ENCODE peak calls at places on chromosomes 11 and 22, in seven cellular contexts. One of them, this sample, is unnamed.
A peak's percentile ranks its signal among the peaks of the same experiment; 100 is the strongest.

GRCh38 chr22:37971475-37972434 is 12.6 kb downstream of the SOX10 start:
- DNase-seq in vagina: no peak
- DNase-seq in WERI-Rb-1: no peak
- DNase-seq in osteocyte: no peak
- DNase-seq in uterus: no peak
- DNase-seq in brain microvascular endothelial cell: no peak
- DNase-seq in HFF-Myc: no peak
- DNase-seq in this sample: no peak

GRCh38 chr22:41775976-41776375 is 24.5 kb upstream of the CCDC134 start:
- DNase-seq in vagina: no peak
- DNase-seq in WERI-Rb-1: no peak
- DNase-seq in osteocyte: no peak
- DNase-seq in brain microvascular endothelial cell: no peak
- DNase-seq in uterus: no peak
- DNase-seq in HFF-Myc: no peak
- DNase-seq in this sample: no peak

GRCh38 chr11:6548121-6548520 is 51.0 kb downstream of the DNHD1 start:
- DNase-seq in brain microvascular endothelial cell: no peak
- DNase-seq in HFF-Myc: no peak
- DNase-seq in osteocyte: no peak
- DNase-seq in uterus: no peak
- DNase-seq in vagina: no peak
- DNase-seq in WERI-Rb-1: no peak
- DNase-seq in this sample: no peak

GRCh38 chr11:76793834-76794291 is 10.7 kb downstream of the TSKU start:
- DNase-seq in brain microvascular endothelial cell: no peak
- DNase-seq in WERI-Rb-1: peak; percentile 33
- DNase-seq in vagina: peak; percentile 88
- DNase-seq in uterus: peak; percentile 14
- DNase-seq in HFF-Myc: no peak
- DNase-seq in osteocyte: peak; percentile 73
- DNase-seq in this sample: no peak

GRCh38 chr22:39236321-39237275 is 8.2 kb downstream of the PDGFB start:
- DNase-seq in WERI-Rb-1: no peak
- DNase-seq in osteocyte: no peak
- DNase-seq in brain microvascular endothelial cell: peak; percentile 51
- DNase-seq in vagina: no peak
- DNase-seq in uterus: no peak
- DNase-seq in HFF-Myc: no peak
- DNase-seq in this sample: no peak

GRCh38 chr22:33328789-33329296 is 270.7 kb upstream of the SYN3 start:
- DNase-seq in brain microvascular endothelial cell: peak; percentile 96
- DNase-seq in WERI-Rb-1: peak; percentile 12
- DNase-seq in osteocyte: no peak
- DNase-seq in HFF-Myc: no peak
- DNase-seq in vagina: no peak
- DNase-seq in uterus: no peak
- DNase-seq in this sample: peak; percentile 85

GRCh38 chr11:133811850-133812685 is 33.2 kb downstream of the SPATA19 start:
- DNase-seq in uterus: no peak
- DNase-seq in vagina: no peak
- DNase-seq in brain microvascular endothelial cell: no peak
- DNase-seq in osteocyte: no peak
- DNase-seq in HFF-Myc: no peak
- DNase-seq in WERI-Rb-1: no peak
- DNase-seq in this sample: no peak

GRCh38 chr11:843818-844692 is 1.4 kb downstream of the TSPAN4 start:
- DNase-seq in brain microvascular endothelial cell: peak; percentile 76
- DNase-seq in uterus: peak; percentile 90
- DNase-seq in WERI-Rb-1: no peak
- DNase-seq in vagina: peak; percentile 98
- DNase-seq in HFF-Myc: peak; percentile 91
- DNase-seq in osteocyte: peak; percentile 95
- DNase-seq in this sample: no peak

GRCh38 chr11:3205261-3206127 is 13.1 kb downstream of the MRGPRG start:
- DNase-seq in HFF-Myc: no peak
- DNase-seq in vagina: no peak
- DNase-seq in WERI-Rb-1: no peak
- DNase-seq in brain microvascular endothelial cell: no peak
- DNase-seq in uterus: no peak
- DNase-seq in osteocyte: no peak
- DNase-seq in this sample: no peak

GRCh38 chr11:9815486-9816136 is 151.7 kb downstream of the SWAP70 start:
- DNase-seq in osteocyte: no peak
- DNase-seq in vagina: no peak
- DNase-seq in brain microvascular endothelial cell: peak; percentile 79
- DNase-seq in WERI-Rb-1: no peak
- DNase-seq in uterus: no peak
- DNase-seq in HFF-Myc: no peak
- DNase-seq in this sample: peak; percentile 59

GRCh38 chr11:93196816-93197382 is 892 bp downstream of the SLC36A4 start:
- DNase-seq in uterus: no peak
- DNase-seq in WERI-Rb-1: no peak
- DNase-seq in vagina: no peak
- DNase-seq in HFF-Myc: peak; percentile 2
- DNase-seq in brain microvascular endothelial cell: no peak
- DNase-seq in osteocyte: no peak
- DNase-seq in this sample: peak; percentile 60

GRCh38 chr11:45556851-45557707 is 108.3 kb downstream of the CHST1 start:
- DNase-seq in HFF-Myc: no peak
- DNase-seq in brain microvascular endothelial cell: no peak
- DNase-seq in vagina: no peak
- DNase-seq in uterus: no peak
- DNase-seq in WERI-Rb-1: no peak
- DNase-seq in osteocyte: no peak
- DNase-seq in this sample: no peak

GRCh38 chr11:116596346-116597260 is 176.2 kb downstream of the BUD13 start:
- DNase-seq in uterus: no peak
- DNase-seq in vagina: no peak
- DNase-seq in HFF-Myc: no peak
- DNase-seq in brain microvascular endothelial cell: no peak
- DNase-seq in WERI-Rb-1: no peak
- DNase-seq in osteocyte: no peak
- DNase-seq in this sample: no peak

GRCh38 chr22:43829904-43830851 is 18.1 kb upstream of the EFCAB6 start:
- DNase-seq in uterus: peak; percentile 40
- DNase-seq in brain microvascular endothelial cell: no peak
- DNase-seq in WERI-Rb-1: no peak
- DNase-seq in vagina: no peak
- DNase-seq in osteocyte: no peak
- DNase-seq in HFF-Myc: no peak
- DNase-seq in this sample: no peak

GRCh38 chr22:43827336-43827735 is 15.2 kb upstream of the EFCAB6 start:
- DNase-seq in WERI-Rb-1: peak; percentile 1
- DNase-seq in uterus: no peak
- DNase-seq in vagina: no peak
- DNase-seq in osteocyte: no peak
- DNase-seq in brain microvascular endothelial cell: no peak
- DNase-seq in HFF-Myc: no peak
- DNase-seq in this sample: no peak

GRCh38 chr22:43829448-43829821 is 17.3 kb upstream of the EFCAB6 start:
- DNase-seq in vagina: no peak
- DNase-seq in brain microvascular endothelial cell: no peak
- DNase-seq in uterus: no peak
- DNase-seq in HFF-Myc: no peak
- DNase-seq in WERI-Rb-1: no peak
- DNase-seq in osteocyte: no peak
- DNase-seq in this sample: no peak

GRCh38 chr22:43827926-43828710 is 16.0 kb upstream of the EFCAB6 start:
- DNase-seq in vagina: no peak
- DNase-seq in HFF-Myc: no peak
- DNase-seq in WERI-Rb-1: peak; percentile 8
- DNase-seq in brain microvascular endothelial cell: no peak
- DNase-seq in osteocyte: no peak
- DNase-seq in uterus: no peak
- DNase-seq in this sample: no peak

DNA sequence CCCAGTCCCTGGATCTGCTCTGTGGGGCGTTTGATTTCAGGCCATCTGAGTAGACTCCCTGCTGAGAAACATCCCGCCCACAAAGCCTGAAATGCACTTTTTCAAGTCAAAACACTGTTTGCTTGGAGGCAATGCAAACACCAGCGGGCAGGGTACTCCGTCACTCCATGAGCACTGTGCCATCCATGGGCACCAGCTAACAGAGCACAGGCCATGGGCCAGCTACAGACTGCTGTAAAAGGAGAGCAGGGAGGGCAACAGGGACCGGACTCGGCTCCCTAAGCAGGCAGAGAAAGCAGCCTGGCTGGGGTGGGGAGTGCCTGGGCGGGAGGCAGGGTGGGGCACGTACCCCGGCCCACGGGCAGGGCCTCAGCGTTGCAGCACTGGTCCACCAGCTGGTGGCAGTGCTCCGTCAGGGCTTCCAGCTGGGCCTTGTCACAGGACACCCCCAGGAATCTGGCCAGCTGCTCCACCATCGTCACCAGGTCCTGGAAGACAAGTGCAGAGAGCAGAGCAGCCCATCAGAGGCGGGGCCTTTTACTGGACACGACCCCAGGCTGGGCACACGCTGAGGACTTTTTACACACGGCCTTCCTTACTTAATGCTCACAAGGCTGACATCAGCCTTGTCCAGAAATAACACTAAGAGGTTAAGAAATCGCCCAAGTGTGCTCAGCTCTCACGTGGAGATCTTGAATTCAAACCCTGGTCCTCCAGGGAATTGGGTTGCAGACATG is 16.8 kb upstream of the EFCAB6 start:
- DNase-seq in uterus: peak; percentile 43
- DNase-seq in vagina: no peak
- DNase-seq in brain microvascular endothelial cell: peak; percentile 4
- DNase-seq in osteocyte: no peak
- DNase-seq in WERI-Rb-1: peak; percentile 44
- DNase-seq in HFF-Myc: no peak
- DNase-seq in this sample: no peak
- TF ChIP-seq CTCF in uterus: no peak
- TF ChIP-seq CTCF in vagina: no peak
- TF ChIP-seq CTCF in brain microvascular endothelial cell: peak; percentile 19
- TF ChIP-seq CTCF in osteocyte: peak; percentile 19
- TF ChIP-seq CTCF in WERI-Rb-1: peak; percentile 56
- TF ChIP-seq CTCF in HFF-Myc: no peak
- TF ChIP-seq CTCF in this sample: peak; percentile 24

GRCh38 chr11:1918436-1919315 is 827 bp upstream of the TNNT3 start:
- DNase-seq in vagina: no peak
- DNase-seq in HFF-Myc: no peak
- DNase-seq in uterus: peak; percentile 35
- DNase-seq in brain microvascular endothelial cell: no peak
- DNase-seq in WERI-Rb-1: no peak
- DNase-seq in osteocyte: no peak
- DNase-seq in this sample: no peak
- TF ChIP-seq CTCF in vagina: no peak
- TF ChIP-seq CTCF in HFF-Myc: no peak
- TF ChIP-seq CTCF in uterus: no peak
- TF ChIP-seq CTCF in brain microvascular endothelial cell: peak; percentile 16
- TF ChIP-seq CTCF in WERI-Rb-1: no peak
- TF ChIP-seq CTCF in osteocyte: peak; percentile 41
- TF ChIP-seq CTCF in this sample: peak; percentile 33

GRCh38 chr22:22062306-22062793 is 79.8 kb upstream of the TOP3B start:
- DNase-seq in uterus: no peak
- DNase-seq in brain microvascular endothelial cell: no peak
- DNase-seq in HFF-Myc: no peak
- DNase-seq in WERI-Rb-1: no peak
- DNase-seq in vagina: no peak
- DNase-seq in osteocyte: no peak
- DNase-seq in this sample: no peak

GRCh38 chr22:22061085-22062077 is 78.8 kb upstream of the TOP3B start:
- DNase-seq in vagina: no peak
- DNase-seq in uterus: peak; percentile 61
- DNase-seq in HFF-Myc: no peak
- DNase-seq in WERI-Rb-1: no peak
- DNase-seq in osteocyte: no peak
- DNase-seq in brain microvascular endothelial cell: peak; percentile 17
- DNase-seq in this sample: no peak

GRCh38 chr22:22058649-22059475 is 76.3 kb upstream of the TOP3B start:
- DNase-seq in osteocyte: no peak
- DNase-seq in vagina: no peak
- DNase-seq in WERI-Rb-1: no peak
- DNase-seq in HFF-Myc: no peak
- DNase-seq in uterus: no peak
- DNase-seq in brain microvascular endothelial cell: no peak
- DNase-seq in this sample: no peak

GRCh38 chr22:22059476-22060002 is 77.0 kb upstream of the TOP3B start:
- DNase-seq in osteocyte: no peak
- DNase-seq in uterus: no peak
- DNase-seq in brain microvascular endothelial cell: no peak
- DNase-seq in vagina: no peak
- DNase-seq in HFF-Myc: no peak
- DNase-seq in WERI-Rb-1: no peak
- DNase-seq in this sample: no peak

DNA sequence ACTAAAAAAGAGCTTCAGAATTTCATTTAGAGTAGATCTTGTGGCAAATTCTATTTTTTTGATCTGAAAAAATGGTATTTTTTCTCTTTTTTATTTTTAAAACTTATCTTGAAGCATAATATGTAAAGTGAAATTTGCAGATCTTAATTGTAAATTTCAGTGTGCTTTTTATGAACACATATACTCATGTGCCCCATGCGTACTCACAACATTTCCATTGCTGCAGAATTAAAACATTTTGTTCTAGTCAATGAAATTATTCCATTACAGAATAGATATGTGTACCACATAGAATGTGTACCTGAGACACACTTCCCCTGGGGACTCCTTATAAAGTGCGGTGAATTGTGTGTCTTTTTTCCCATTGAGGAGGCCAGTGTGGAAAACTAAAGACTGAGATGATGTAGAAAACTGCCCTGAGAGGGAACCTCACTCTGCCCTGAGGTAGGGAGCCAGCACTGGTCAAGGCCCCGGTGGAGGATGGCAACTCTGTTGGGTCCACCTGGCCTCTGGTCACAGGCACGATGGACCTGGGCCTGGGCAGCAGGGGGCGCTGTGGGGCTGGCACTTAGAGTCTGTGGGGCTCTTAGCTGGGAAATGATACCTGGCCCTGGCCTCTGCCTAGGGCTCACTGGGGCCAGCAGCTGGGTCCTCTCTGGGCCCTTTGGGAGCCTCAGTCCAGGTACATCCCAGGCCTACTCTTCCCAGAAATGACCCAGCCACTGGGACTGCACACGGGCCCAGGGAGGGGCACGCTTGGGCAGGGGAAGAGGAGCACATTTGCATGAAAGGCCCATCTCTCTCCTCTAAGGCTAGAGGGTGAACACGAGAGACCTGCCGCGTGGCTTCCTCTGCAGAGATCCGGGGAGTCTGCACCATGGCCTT is 77.9 kb upstream of the TOP3B start:
- DNase-seq in osteocyte: no peak
- DNase-seq in HFF-Myc: no peak
- DNase-seq in WERI-Rb-1: peak; percentile 81
- DNase-seq in uterus: peak; percentile 53
- DNase-seq in brain microvascular endothelial cell: peak; percentile 21
- DNase-seq in vagina: no peak
- DNase-seq in this sample: no peak
- TF ChIP-seq CTCF in osteocyte: peak; percentile 63
- TF ChIP-seq CTCF in HFF-Myc: peak; percentile 90
- TF ChIP-seq CTCF in WERI-Rb-1: peak; percentile 95
- TF ChIP-seq CTCF in uterus: no peak
- TF ChIP-seq CTCF in brain microvascular endothelial cell: peak; percentile 91
- TF ChIP-seq CTCF in vagina: no peak
- TF ChIP-seq CTCF in this sample: peak; percentile 88

DNA sequence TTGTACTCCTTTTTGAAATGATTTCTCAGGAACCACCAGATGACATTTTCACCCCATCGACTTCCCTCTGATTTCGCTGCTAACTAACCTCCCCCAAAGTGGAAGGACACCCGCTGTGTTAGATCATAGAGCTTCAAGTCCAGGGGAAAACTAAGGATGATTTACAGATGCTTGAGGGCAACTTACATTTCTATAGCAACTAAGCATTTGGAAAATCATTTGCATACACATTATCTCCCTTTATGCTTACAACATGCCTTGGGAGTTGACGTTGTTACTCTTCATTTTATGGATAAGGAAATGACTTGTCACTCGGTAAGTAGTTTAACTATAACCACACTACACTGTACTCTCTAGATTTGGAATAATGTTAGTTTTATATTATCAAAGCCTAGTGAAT is 10.3 kb upstream of the PANX3 start:
- DNase-seq in uterus: no peak
- DNase-seq in osteocyte: no peak
- DNase-seq in vagina: no peak
- DNase-seq in WERI-Rb-1: no peak
- DNase-seq in brain microvascular endothelial cell: no peak
- DNase-seq in HFF-Myc: no peak
- DNase-seq in this sample: no peak
- TF ChIP-seq CTCF in uterus: no peak
- TF ChIP-seq CTCF in osteocyte: no peak
- TF ChIP-seq CTCF in vagina: no peak
- TF ChIP-seq CTCF in WERI-Rb-1: no peak
- TF ChIP-seq CTCF in brain microvascular endothelial cell: no peak
- TF ChIP-seq CTCF in HFF-Myc: no peak
- TF ChIP-seq CTCF in this sample: no peak